ENCODE peak calls at places on chromosomes 4 and X, in eight cellular contexts. R is non-pigmented ciliary epithelial cell; O is stimulated activated CD4-positive, alpha-beta T cell treated with anti-CD3 and anti-CD28 coated beads, Interleukin-1b, Interleukin-23, amount 100 ng/mL, for 4 hours; V is NCI-H2029; F is EL; P is H7; Q is MV-4-11; W is Daoy. Y is an unnamed sample.

GRCh38 chr4:65482410-65482809 is 187.9 kb downstream of the EPHA5 start:
- DNase-seq in P (no peak), W (peak; percentile 35), Q (no peak), F (peak; percentile 40), V (no peak), O (no peak), R (peak; percentile 57), Y (no peak)

GRCh38 chr4:185837415-185838103 is 25.6 kb upstream of the SORBS2 start:
- DNase-seq in O (no peak), F (no peak), Q (no peak), P (no peak), V (no peak), R (no peak), W (no peak), Y (no peak)

GRCh38 chrX:28189011-28189410 is 207.8 kb upstream of the DCAF8L1 start:
- DNase-seq in R (peak; percentile 45), O (no peak), P (no peak), W (no peak), F (no peak), Q (peak; percentile 51), V (no peak), Y (no peak)

GRCh38 chrX:20333672-20334071 is 67.0 kb upstream of the RPS6KA3 start:
- DNase-seq in W (no peak), V (no peak), P (no peak), R (no peak), O (no peak), Q (no peak), F (no peak), Y (no peak)

GRCh38 chr4:153252122-153252521 is 47.9 kb downstream of the TRIM2 start:
- DNase-seq in P (no peak), R (no peak), V (no peak), Q (no peak), O (no peak), F (no peak), W (no peak), Y (no peak)

GRCh38 chr4:85147481-85148076 is 181.1 kb upstream of the WDFY3 start:
- DNase-seq in O (no peak), W (peak; percentile 4), V (peak; percentile 88), Q (peak; percentile 39), R (peak; percentile 48), F (peak; percentile 60), P (peak; percentile 53), Y (peak; percentile 53)

GRCh38 chrX:129940721-129941120 is 34.8 kb downstream of the UTP14A start:
- DNase-seq in V (no peak), R (no peak), P (no peak), O (no peak), Q (no peak), W (no peak), F (no peak), Y (no peak)

GRCh38 chrX:129755779-129756650 is 17.2 kb downstream of the XPNPEP2 start:
- DNase-seq in Q (no peak), F (no peak), W (no peak), O (no peak), R (no peak), P (peak; percentile 84), V (no peak), Y (no peak)

GRCh38 chr4:3502941-3503936 is 29.0 kb downstream of the LRPAP1 start:
- DNase-seq in V (no peak), F (no peak), R (no peak), W (no peak), O (no peak), P (no peak), Q (no peak), Y (no peak)

GRCh38 chrX:826448-826847 is 195.9 kb downstream of the SHOX start:
- DNase-seq in O (no peak), R (no peak), Q (no peak), F (peak; percentile 70), W (peak; percentile 25), V (no peak), P (no peak), Y (no peak)

GRCh38 chr4:73648478-73648877 is 28.2 kb upstream of the RASSF6 start:
- DNase-seq in F (no peak), Q (no peak), V (peak; percentile 88), P (no peak), W (no peak), O (no peak), R (no peak), Y (no peak)

GRCh38 chr4:147984065-147984777 is 252.3 kb downstream of the ARHGAP10 start:
- DNase-seq in Q (peak; percentile 12), F (peak; percentile 51), R (no peak), V (peak; percentile 32), P (peak; percentile 77), W (peak; percentile 13), O (no peak), Y (peak; percentile 49)

GRCh38 chr4:89254847-89255246 is 52.8 kb downstream of the GPRIN3 start:
- DNase-seq in O (peak; percentile 15), W (peak; percentile 17), V (no peak), R (peak; percentile 6), F (peak; percentile 18), Q (no peak), P (peak; percentile 63), Y (peak; percentile 32)

GRCh38 chr4:168907119-168907698 is 102.8 kb downstream of the CBR4 start:
- DNase-seq in F (peak; percentile 51), O (no peak), V (no peak), R (no peak), Q (no peak), P (no peak), W (peak; percentile 12), Y (no peak)

GRCh38 chr4:64200001-64200555 is 209.2 kb downstream of the TECRL start:
- DNase-seq in Q (peak; percentile 97), V (no peak), R (no peak), F (no peak), P (no peak), O (no peak), W (no peak), Y (peak; percentile 22)

GRCh38 chr4:140976768-140977167 is 156.5 kb downstream of the RNF150 start:
- DNase-seq in Q (no peak), F (no peak), O (no peak), P (no peak), W (no peak), V (no peak), R (no peak), Y (no peak)

GRCh38 chr4:153186046-153186728 is 18.1 kb upstream of the TRIM2 start:
- DNase-seq in V (no peak), P (no peak), W (no peak), R (no peak), F (no peak), Q (no peak), O (no peak), Y (no peak)

GRCh38 chr4:113845138-113845537 is 83.6 kb upstream of the CAMK2D start:
- DNase-seq in R (no peak), P (no peak), Q (peak; percentile 50), O (no peak), V (no peak), F (no peak), W (no peak), Y (no peak)

GRCh38 chr4:14059006-14059405 is 431.5 kb upstream of the BOD1L1 start:
- DNase-seq in R (peak; percentile 14), P (no peak), W (no peak), O (no peak), V (no peak), F (peak; percentile 2), Q (no peak), Y (no peak)

GRCh38 chr4:25301471-25301870 is 11.1 kb upstream of the ZCCHC4 start:
- DNase-seq in Q (no peak), V (no peak), O (no peak), R (no peak), F (no peak), W (no peak), P (no peak), Y (no peak)

GRCh38 chrX:19204623-19205022 is 82.4 kb upstream of the ADGRG2 start:
- DNase-seq in F (no peak), W (no peak), R (no peak), Q (no peak), P (no peak), V (no peak), O (no peak), Y (no peak)

GRCh38 chr4:127355738-127356137 is 277.0 kb upstream of the INTU start:
- DNase-seq in Q (no peak), W (no peak), F (no peak), P (no peak), R (no peak), V (no peak), O (no peak), Y (no peak)

GRCh38 chr4:52199574-52200338 is 148.7 kb downstream of the SPATA18 start:
- DNase-seq in R (no peak), Q (no peak), V (no peak), P (no peak), F (peak; percentile 73), W (no peak), O (no peak), Y (no peak)

GRCh38 chr4:42588909-42589308 is 68.0 kb downstream of the ATP8A1 start:
- DNase-seq in O (no peak), R (no peak), Q (no peak), W (no peak), P (peak; percentile 35), F (no peak), V (no peak), Y (no peak)

GRCh38 chr4:105741548-105741947 is 33.0 kb downstream of the GSTCD start:
- DNase-seq in P (no peak), R (peak; percentile 8), V (no peak), F (no peak), O (no peak), W (no peak), Q (no peak), Y (no peak)

GRCh38 chr4:110978761-110979160 is 355.9 kb upstream of the PITX2 start:
- DNase-seq in W (no peak), V (no peak), F (no peak), P (no peak), Q (no peak), O (no peak), R (no peak), Y (no peak)

GRCh38 chr4:150952167-150952845 is 62.8 kb downstream of the LRBA start:
- DNase-seq in O (no peak), P (no peak), V (no peak), Q (no peak), F (no peak), W (no peak), R (no peak), Y (no peak)

GRCh38 chr4:15194520-15194919 is 192.2 kb downstream of the CPEB2 start:
- DNase-seq in F (peak; percentile 40), P (no peak), R (no peak), V (no peak), Q (no peak), W (no peak), O (no peak), Y (no peak)

GRCh38 chr4:13547563-13548041 is 3.3 kb upstream of the NKX3-2 start:
- DNase-seq in W (peak; percentile 41), V (peak; percentile 20), F (no peak), P (peak; percentile 88), Q (no peak), O (no peak), R (no peak), Y (no peak)